ENCODE peak calls at places on chromosomes 5 and 9, in nine cellular contexts. U is LoVo; D is NCI-H774; Y is activated effector memory CD4-positive, alpha-beta T cell treated with anti-CD3 and anti-CD28 coated beads, Interleukin-2, amount 50 U/mL, for 16 hours; X is PC-3; F is stimulated activated CD8-positive, alpha-beta memory T cell treated with anti-CD3 and anti-CD28 coated beads, Interleukin-2, amount 100 ng/mL, for 48 hours; H is stimulated activated CD4-positive, alpha-beta T cell treated with anti-CD3 and anti-CD28 coated beads, TNF-alpha, amount 100 ng/mL, for 24 hours; A is astrocyte of the spinal cord; J is naive thymus-derived CD8-positive, alpha-beta T cell. K is an unnamed sample.

GRCh38 chr9:19201899-19202891 is 28.3 kb upstream of the DENND4C start:
- DNase-seq in U (peak; percentile 86), D (no peak), Y (no peak), X (no peak), F (no peak), H (no peak), A (no peak), J (no peak), K (no peak)

GRCh38 chr5:6504677-6505414 is 56.2 kb downstream of the UBE2QL1 start:
- DNase-seq in U (peak; percentile 5), D (peak; percentile 95), Y (no peak), X (peak; percentile 99), F (no peak), H (no peak), A (peak; percentile 68), J (no peak), K (no peak)

GRCh38 chr5:59021286-59021673 is 438.4 kb downstream of the RAB3C start:
- DNase-seq in U (no peak), D (peak; percentile 69), Y (no peak), X (peak; percentile 5), F (no peak), H (no peak), A (peak; percentile 25), J (no peak), K (no peak)

GRCh38 chr9:76891279-76891678 is 14.6 kb downstream of the PRUNE2 start:
- DNase-seq in U (no peak), D (no peak), Y (no peak), X (no peak), F (no peak), H (no peak), A (no peak), J (no peak), K (no peak)

GRCh38 chr5:14298126-14298847 is 155.1 kb downstream of the TRIO start:
- DNase-seq in U (no peak), D (no peak), Y (no peak), X (peak; percentile 51), F (no peak), H (no peak), A (no peak), J (no peak), K (no peak)

GRCh38 chr9:124365045-124365444 is 50.2 kb downstream of the PSMB7 start:
- DNase-seq in U (no peak), D (no peak), Y (no peak), X (no peak), F (no peak), H (no peak), A (no peak), J (no peak), K (no peak)

GRCh38 chr5:177996660-177997318 is 747 bp upstream of the PROP1 start:
- DNase-seq in U (no peak), D (no peak), Y (no peak), X (no peak), F (no peak), H (no peak), A (no peak), J (no peak), K (no peak)

GRCh38 chr9:18568969-18569368 is 95.0 kb downstream of the ADAMTSL1 start:
- DNase-seq in U (no peak), D (no peak), Y (no peak), X (no peak), F (no peak), H (no peak), A (no peak), J (no peak), K (no peak)

GRCh38 chr9:136196465-136197371 is 8.2 kb downstream of the LHX3 start:
- DNase-seq in U (no peak), D (no peak), Y (no peak), X (peak; percentile 7), F (no peak), H (no peak), A (no peak), J (no peak), K (no peak)

GRCh38 chr9:113566011-113566711 is 102.6 kb downstream of the RGS3 start:
- DNase-seq in U (no peak), D (no peak), Y (no peak), X (no peak), F (no peak), H (no peak), A (no peak), J (no peak), K (no peak)

GRCh38 chr5:129991780-129992179 is 87.5 kb downstream of the CHSY3 start:
- DNase-seq in U (no peak), D (no peak), Y (no peak), X (no peak), F (no peak), H (no peak), A (no peak), J (no peak), K (no peak)

GRCh38 chr9:133125706-133126696 is 5.0 kb upstream of the RALGDS start:
- DNase-seq in U (no peak), D (no peak), Y (no peak), X (no peak), F (no peak), H (no peak), A (peak; percentile 67), J (no peak), K (no peak)

GRCh38 chr5:56737002-56737621 is 78.2 kb upstream of the MAP3K1 start:
- DNase-seq in U (no peak), D (no peak), Y (no peak), X (peak; percentile 15), F (no peak), H (no peak), A (peak; percentile 12), J (no peak), K (no peak)

GRCh38 chr5:11962122-11962521 is 57.9 kb upstream of the CTNND2 start:
- DNase-seq in U (no peak), D (no peak), Y (no peak), X (no peak), F (no peak), H (no peak), A (no peak), J (no peak), K (no peak)

GRCh38 chr5:10460252-10460906 is 18.7 kb downstream of the ROPN1L start:
- DNase-seq in U (no peak), D (no peak), Y (no peak), X (peak; percentile 67), F (no peak), H (no peak), A (no peak), J (no peak), K (peak; percentile 54)

GRCh38 chr5:96067902-96068614 is 106.4 kb upstream of the ELL2 start:
- DNase-seq in U (peak; percentile 64), D (no peak), Y (no peak), X (peak; percentile 90), F (no peak), H (peak; percentile 17), A (peak; percentile 82), J (no peak), K (no peak)

GRCh38 chr9:21744874-21745273 is 57.6 kb upstream of the MTAP start:
- DNase-seq in U (no peak), D (no peak), Y (no peak), X (no peak), F (no peak), H (no peak), A (no peak), J (no peak), K (no peak)

GRCh38 chr9:114545055-114545454 is 39.8 kb upstream of the WHRN start:
- DNase-seq in U (no peak), D (no peak), Y (no peak), X (no peak), F (no peak), H (no peak), A (no peak), J (no peak), K (no peak)

GRCh38 chr9:76626980-76627379 is 137.3 kb upstream of the PCA3 start:
- DNase-seq in U (no peak), D (no peak), Y (no peak), X (no peak), F (no peak), H (no peak), A (no peak), J (no peak), K (no peak)

GRCh38 chr5:3595102-3595961 is at the start of gene IRX1:
- DNase-seq in U (no peak), D (no peak), Y (no peak), X (no peak), F (no peak), H (no peak), A (peak; percentile 56), J (no peak), K (peak; percentile 10)

GRCh38 chr9:132809677-132810076 is 68.4 kb downstream of the AK8 start:
- DNase-seq in U (no peak), D (no peak), Y (no peak), X (no peak), F (no peak), H (no peak), A (no peak), J (no peak), K (no peak)

GRCh38 chr5:113140837-113141661 is 164.5 kb downstream of the DCP2 start:
- DNase-seq in U (no peak), D (no peak), Y (no peak), X (peak; percentile 28), F (no peak), H (no peak), A (peak; percentile 76), J (no peak), K (no peak)

GRCh38 chr9:37324261-37324683 is 98.2 kb upstream of the GRHPR start:
- DNase-seq in U (no peak), D (no peak), Y (no peak), X (no peak), F (no peak), H (no peak), A (peak; percentile 33), J (no peak), K (no peak)

GRCh38 chr5:171405615-171406014 is 13.8 kb upstream of the FGF18 start:
- DNase-seq in U (no peak), D (no peak), Y (no peak), X (no peak), F (no peak), H (no peak), A (no peak), J (no peak), K (no peak)

GRCh38 chr5:213803-214395 is 4.1 kb downstream of the CCDC127 start:
- DNase-seq in U (no peak), D (no peak), Y (peak; percentile 31), X (no peak), F (no peak), H (no peak), A (no peak), J (no peak), K (no peak)

GRCh38 chr5:40221255-40221654 is 458.5 kb upstream of the PTGER4 start:
- DNase-seq in U (no peak), D (no peak), Y (no peak), X (no peak), F (no peak), H (no peak), A (no peak), J (no peak), K (no peak)

GRCh38 chr5:95446009-95446408 is 54.8 kb downstream of the FAM81B start:
- DNase-seq in U (peak; percentile 31), D (no peak), Y (no peak), X (peak; percentile 86), F (no peak), H (no peak), A (peak; percentile 57), J (no peak), K (no peak)

GRCh38 chr9:136028760-136029470 is 66.2 kb downstream of the NACC2 start:
- DNase-seq in U (no peak), D (no peak), Y (peak; percentile 47), X (no peak), F (no peak), H (no peak), A (no peak), J (no peak), K (no peak)

GRCh38 chr5:54093081-54093492 is 217.3 kb downstream of the ARL15 start:
- DNase-seq in U (no peak), D (no peak), Y (no peak), X (peak; percentile 22), F (no peak), H (no peak), A (no peak), J (no peak), K (no peak)

GRCh38 chr9:71242081-71242480 is 120.7 kb upstream of the TRPM3 start:
- DNase-seq in U (no peak), D (no peak), Y (no peak), X (no peak), F (no peak), H (no peak), A (no peak), J (no peak), K (no peak)

GRCh38 chr9:70021026-70021571 is 22.5 kb upstream of the MAMDC2 start:
- DNase-seq in U (no peak), D (no peak), Y (no peak), X (peak; percentile 78), F (no peak), H (no peak), A (peak; percentile 94), J (no peak), K (peak; percentile 59)

K was measured in hippocampal formation.